ENCODE peak calls at places on chromosome 15, in five cellular contexts. Y, J, S, V and E are unnamed samples.

GRCh38 chr15:48239334-48239733 is 33.2 kb downstream of the SLC12A1 start:
- DNase-seq in Y (no peak), J (no peak), S (no peak), V (no peak), E (no peak)

GRCh38 chr15:43238691-43239131 is 17.9 kb upstream of the EPB42 start:
- DNase-seq in V (no peak), Y (no peak), J (peak), S (no peak), E (peak)

GRCh38 chr15:56918907-56919707 is 663 bp downstream of the TCF12 start:
- DNase-seq in S (peak), Y (peak), J (peak), V (peak), E (no peak)

GRCh38 chr15:38991126-38991525 is 426.5 kb upstream of the RASGRP1 start:
- DNase-seq in V (no peak), S (no peak), J (peak), Y (no peak), E (no peak)

GRCh38 chr15:68818088-68818670 is 2.5 kb downstream of the ANP32A start:
- DNase-seq in Y (no peak), S (peak), V (peak), J (peak), E (no peak)

GRCh38 chr15:89496155-89497098 is at the start of gene RHCG:
- DNase-seq in Y (peak), S (no peak), V (no peak), J (peak), E (peak)

GRCh38 chr15:31128919-31129768 is 27.6 kb upstream of the TRPM1 start:
- DNase-seq in V (peak), J (peak), S (peak), Y (peak), E (no peak)

GRCh38 chr15:50145451-50145872 is 26.4 kb upstream of the ATP8B4 start:
- DNase-seq in S (no peak), J (peak), V (no peak), Y (no peak), E (no peak)

GRCh38 chr15:95919460-95919859 is 411.0 kb upstream of the NR2F2 start:
- DNase-seq in V (no peak), S (no peak), Y (no peak), J (no peak), E (no peak)

GRCh38 chr15:73717802-73718201 is 33.6 kb downstream of the CD276 start:
- DNase-seq in J (no peak), S (no peak), Y (no peak), V (no peak), E (no peak)

GRCh38 chr15:70717237-70717793 is 46.0 kb downstream of the UACA start:
- DNase-seq in S (no peak), J (no peak), Y (no peak), V (no peak), E (no peak)

GRCh38 chr15:46636220-46636619 is 1001.4 kb downstream of the SQOR start:
- DNase-seq in J (no peak), Y (no peak), S (no peak), V (no peak), E (no peak)

GRCh38 chr15:90839187-90840071 is 29.0 kb upstream of the FURIN start:
- DNase-seq in J (peak), S (no peak), Y (no peak), V (no peak), E (no peak)

GRCh38 chr15:72599855-72600464 is 54.5 kb upstream of the GOLGA6B start:
- DNase-seq in V (no peak), J (peak), S (no peak), Y (no peak), E (no peak)

GRCh38 chr15:98401029-98401428 is 247.3 kb upstream of the IGF1R start:
- DNase-seq in S (peak), V (peak), J (no peak), Y (peak), E (peak)

GRCh38 chr15:91922701-91923279 is 69.3 kb downstream of the SLCO3A1 start:
- DNase-seq in S (no peak), Y (no peak), J (no peak), V (no peak), E (no peak)

GRCh38 chr15:48795901-48796300 is 15.0 kb downstream of the CEP152 start:
- DNase-seq in J (no peak), V (no peak), S (no peak), Y (no peak), E (no peak)

GRCh38 chr15:69610858-69611257 is 158.2 kb downstream of the RPLP1 start:
- DNase-seq in Y (no peak), J (no peak), V (no peak), S (no peak), E (no peak)

GRCh38 chr15:93028632-93029612 is 60.1 kb downstream of the RGMA start:
- DNase-seq in J (peak), Y (peak), S (peak), V (peak), E (peak)

GRCh38 chr15:64897345-64897985 is 14.2 kb upstream of the ANKDD1A start:
- DNase-seq in S (peak), Y (no peak), J (peak), V (peak), E (no peak)

GRCh38 chr15:87816811-87817210 is 439.7 kb downstream of the NTRK3 start:
- DNase-seq in Y (no peak), S (no peak), J (peak), V (no peak), E (no peak)

GRCh38 chr15:23033979-23034378 is 5.4 kb downstream of the TUBGCP5 start:
- DNase-seq in V (no peak), S (no peak), J (no peak), Y (no peak), E (no peak)

GRCh38 chr15:101306341-101307047 is 11.4 kb upstream of the SNRPA1 start:
- DNase-seq in S (no peak), J (no peak), Y (no peak), V (no peak), E (no peak)

GRCh38 chr15:48963524-48964113 is at the start of gene SHC4:
- DNase-seq in J (peak), Y (peak), V (peak), S (peak), E (no peak)

GRCh38 chr15:85691350-85692240 is 103.1 kb downstream of the KLHL25 start:
- DNase-seq in Y (no peak), V (no peak), S (no peak), J (no peak), E (no peak)

GRCh38 chr15:90868261-90868689 is at the start of gene FURIN:
- DNase-seq in S (no peak), V (no peak), J (no peak), Y (no peak), E (no peak)

GRCh38 chr15:43433160-43433559 is 59.8 kb downstream of the TP53BP1 start:
- DNase-seq in S (no peak), V (no peak), J (no peak), Y (no peak), E (no peak)

GRCh38 chr15:84894743-84895425 is 10.4 kb downstream of the SLC28A1 start:
- DNase-seq in S (no peak), Y (no peak), V (no peak), J (no peak), E (no peak)

GRCh38 chr15:76718863-76719262 is 186.3 kb downstream of the SCAPER start:
- DNase-seq in S (no peak), Y (no peak), J (no peak), V (no peak), E (no peak)

GRCh38 chr15:23877502-23878412 is 190.7 kb upstream of the NDN start:
- DNase-seq in J (no peak), V (peak), S (peak), Y (no peak), E (no peak)

GRCh38 chr15:89648106-89649012 is 6.9 kb downstream of the KIF7 start:
- DNase-seq in J (no peak), V (no peak), Y (peak), S (no peak), E (no peak)

GRCh38 chr15:57973534-57973933 is 92.0 kb downstream of the ALDH1A2 start:
- DNase-seq in V (no peak), Y (no peak), S (no peak), J (no peak), E (no peak)

GRCh38 chr15:92847841-92848240 is 52.3 kb upstream of the CHD2 start:
- DNase-seq in V (no peak), S (no peak), Y (no peak), J (no peak), E (no peak)

GRCh38 chr15:99409097-99409473 is 156.7 kb upstream of the MEF2A start:
- DNase-seq in V (peak), S (peak), J (peak), Y (no peak), E (peak)

GRCh38 chr15:81197688-81198281 is 1.1 kb downstream of the IL16 start:
- DNase-seq in Y (no peak), V (no peak), J (no peak), S (no peak), E (no peak)

GRCh38 chr15:81196576-81197254 is at the start of gene IL16:
- DNase-seq in J (no peak), V (no peak), Y (no peak), S (no peak), E (peak)

GRCh38 chr15:81195339-81195864 is 1.3 kb upstream of the IL16 start:
- DNase-seq in S (no peak), V (no peak), Y (peak), J (no peak), E (no peak)

GRCh38 chr15:81197255-81197630 is 564 bp downstream of the IL16 start:
- DNase-seq in V (no peak), J (no peak), S (no peak), Y (no peak), E (no peak)

GRCh38 chr15:81199031-81199779 is 2.5 kb downstream of the IL16 start:
- DNase-seq in V (no peak), J (no peak), S (no peak), Y (no peak), E (no peak)
- TF ChIP-seq CTCF in V (no peak), J (no peak), S (no peak), Y (no peak), E (no peak)

DNA sequence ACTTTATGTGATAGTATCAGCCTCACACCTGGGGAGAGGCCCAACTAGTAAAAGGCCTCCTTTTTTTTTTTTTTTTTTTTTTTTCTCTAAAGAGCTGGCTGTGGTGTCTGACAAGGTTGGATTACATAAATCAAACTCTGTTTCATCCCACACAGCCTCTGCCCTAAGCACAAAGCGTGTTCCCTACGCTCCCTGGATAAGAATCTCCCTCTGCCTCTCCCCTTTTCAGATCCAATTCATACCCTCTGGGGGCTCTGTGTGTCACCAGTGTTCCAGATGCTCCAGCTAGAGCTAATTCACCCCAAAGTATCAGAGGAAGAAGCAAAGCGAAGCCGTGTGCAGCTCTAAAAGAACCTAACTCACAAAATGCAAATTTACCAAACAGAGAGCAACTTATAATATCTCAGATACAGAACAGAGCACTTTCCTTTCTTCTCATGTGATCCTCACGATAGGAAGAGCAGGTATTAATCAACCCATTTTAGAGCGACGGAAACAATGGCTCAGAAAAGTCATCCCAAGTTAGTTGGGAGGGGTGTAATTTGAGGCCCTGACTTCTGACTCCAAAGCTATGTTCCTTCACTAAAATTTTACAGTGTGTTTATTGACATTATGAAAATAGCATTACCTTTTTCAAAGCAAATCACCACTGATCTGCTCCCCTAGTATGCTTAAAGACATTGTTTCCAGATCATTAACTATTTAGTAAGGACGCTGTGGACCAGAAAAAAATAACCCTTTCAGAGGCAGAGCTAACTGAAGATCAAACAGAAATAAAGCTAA is 12.4 kb downstream of the BMF start:
- DNase-seq in J (no peak), V (no peak), Y (no peak), S (no peak), E (no peak)
- H3K4me3 ChIP-seq in J (no peak), V (no peak), Y (no peak), S (no peak), E (no peak)

GRCh38 chr15:34147371-34148140 is 45.7 kb downstream of the PGBD4 start:
- DNase-seq in V (no peak), Y (no peak), S (no peak), J (peak), E (no peak)
- H3K27ac ChIP-seq in V (no peak), Y (no peak), S (no peak), J (peak), E (no peak)

DNA sequence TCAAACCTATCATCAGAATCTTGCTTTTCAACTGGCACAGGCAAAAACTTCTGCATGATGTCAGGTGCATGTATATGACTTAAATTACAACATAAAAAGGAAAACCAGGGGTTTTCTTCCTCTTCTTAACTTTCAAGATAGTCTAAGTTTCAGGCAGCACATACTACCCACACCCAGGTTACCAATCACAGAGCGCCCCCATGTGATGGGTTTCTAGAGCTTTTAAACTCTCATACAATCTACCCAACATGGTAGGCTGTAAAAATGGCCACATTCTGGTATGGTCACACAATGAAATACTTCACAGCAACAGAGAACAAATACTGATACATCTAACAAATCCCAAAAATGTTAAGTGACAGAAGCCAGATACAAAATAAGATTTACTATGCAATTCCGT is 7.4 kb downstream of the MESD start:
- DNase-seq in Y (no peak), S (no peak), V (no peak), J (no peak), E (no peak)
- TF ChIP-seq CTCF in Y (no peak), S (no peak), V (no peak), J (peak), E (no peak)

GRCh38 chr15:74781673-74782595 is at the start of gene CSK:
- DNase-seq in V (peak), Y (no peak), J (peak), S (peak), E (peak)

GRCh38 chr15:74778599-74778970 is 3.3 kb upstream of the CSK start:
- DNase-seq in Y (no peak), V (no peak), S (no peak), J (no peak), E (no peak)

GRCh38 chr15:74779162-74779648 is 2.7 kb upstream of the CSK start:
- DNase-seq in Y (no peak), J (no peak), V (no peak), S (no peak), E (no peak)

GRCh38 chr15:74780983-74781672 is 752 bp upstream of the CSK start:
- DNase-seq in Y (no peak), J (peak), S (no peak), V (no peak), E (no peak)

DNA sequence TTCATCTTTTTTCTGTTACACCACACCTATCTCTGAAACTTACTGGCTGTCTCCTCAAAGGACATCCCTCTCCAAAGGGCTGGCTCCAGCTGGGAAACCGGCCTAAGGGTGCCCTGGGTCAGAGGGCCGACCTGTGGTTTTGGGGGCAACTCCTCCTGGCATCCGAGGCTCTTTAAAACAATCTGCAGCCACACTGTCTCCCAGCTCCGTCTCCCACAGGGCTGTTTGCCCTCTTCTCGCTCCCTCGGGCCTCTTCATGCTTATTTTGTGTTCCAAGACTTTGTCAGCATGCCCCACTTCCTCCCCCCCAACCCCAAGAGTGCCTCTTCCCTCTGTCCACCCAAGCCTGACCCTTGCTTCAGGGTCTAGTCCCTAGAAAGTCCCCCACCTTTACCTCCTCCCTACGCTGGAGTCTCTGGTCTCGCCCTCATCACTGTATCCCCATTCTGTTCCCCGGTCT is 1.3 kb upstream of the CSK start:
- DNase-seq in J (no peak), V (no peak), Y (no peak), S (no peak), E (no peak)
- H3K4me3 ChIP-seq in J (no peak), V (no peak), Y (no peak), S (peak), E (no peak)

GRCh38 chr15:67202991-67203390 is 51.5 kb downstream of the AAGAB start:
- DNase-seq in S (no peak), J (no peak), Y (no peak), V (no peak), E (no peak)
- H3K27ac ChIP-seq in S (peak), J (no peak), Y (no peak), V (no peak), E (no peak)